ENCODE peak calls at places on chromosomes 4 and X, in six cellular contexts. V is myocyte; S is B cell; X is activated CD8-positive, alpha-beta T cell treated with anti-CD3 and anti-CD28 coated beads for 36 hours; T is stimulated activated CD8-positive, alpha-beta memory T cell treated with anti-CD3 and anti-CD28 coated beads, Interleukin-12 subunit alpha, Interleukin-12 subunit beta, amount 100 ng/mL, for 4 hours; Q is cardiac septum. L is an unnamed sample.

GRCh38 chr4:40458683-40459082 is 123.5 kb downstream of the CHRNA9 start:
- DNase-seq in V (no peak), S (no peak), X (no peak), T (no peak), Q (no peak), L (no peak)

GRCh38 chrX:63652086-63652775 is 132.8 kb downstream of the ARHGEF9 start:
- DNase-seq in V (no peak), S (no peak), X (no peak), T (no peak), Q (no peak), L (no peak)

GRCh38 chr4:173334891-173335754 is 965 bp upstream of the HMGB2 start:
- DNase-seq in V (peak), S (no peak), X (peak), T (no peak), Q (peak), L (peak)

GRCh38 chr4:185232370-185232769 is 23.0 kb downstream of the SNX25 start:
- DNase-seq in V (no peak), S (no peak), X (no peak), T (no peak), Q (no peak), L (no peak)

GRCh38 chrX:118571829-118572228 is 76.2 kb downstream of the DOCK11 start:
- DNase-seq in V (no peak), S (no peak), X (no peak), T (no peak), Q (no peak), L (no peak)

GRCh38 chrX:112067601-112068000 is 15.0 kb downstream of the TRPC5 start:
- DNase-seq in V (no peak), S (no peak), X (no peak), T (no peak), Q (no peak), L (no peak)

GRCh38 chr4:103915224-103915869 is 195.6 kb upstream of the TACR3 start:
- DNase-seq in V (peak), S (no peak), X (no peak), T (no peak), Q (no peak), L (no peak)

GRCh38 chr4:15348236-15348635 is 79.6 kb upstream of the C1QTNF7 start:
- DNase-seq in V (no peak), S (no peak), X (no peak), T (no peak), Q (no peak), L (no peak)

GRCh38 chr4:53688186-53688790 is 97.0 kb upstream of the LNX1 start:
- DNase-seq in V (peak), S (no peak), X (peak), T (no peak), Q (no peak), L (no peak)

GRCh38 chrX:32877592-32877991 is 333.8 kb downstream of the DMD start:
- DNase-seq in V (no peak), S (no peak), X (no peak), T (no peak), Q (no peak), L (no peak)

GRCh38 chr4:54588404-54588803 is 69.4 kb upstream of the KIT start:
- DNase-seq in V (no peak), S (no peak), X (no peak), T (no peak), Q (no peak), L (no peak)

GRCh38 chrX:140664939-140665338 is 44.6 kb upstream of the LINC00632 start:
- DNase-seq in V (peak), S (no peak), X (no peak), T (no peak), Q (no peak), L (no peak)

GRCh38 chrX:55767100-55767499 is 49.6 kb downstream of the RRAGB start:
- DNase-seq in V (no peak), S (no peak), X (no peak), T (no peak), Q (no peak), L (no peak)

GRCh38 chr4:137740192-137740591 is 207.9 kb upstream of the PCDH18 start:
- DNase-seq in V (no peak), S (no peak), X (no peak), T (no peak), Q (no peak), L (no peak)

GRCh38 chrX:437636-438390 is 51.1 kb upstream of the PPP2R3B start:
- DNase-seq in V (no peak), S (no peak), X (peak), T (no peak), Q (peak), L (peak)

GRCh38 chrX:13376857-13377441 is 57.1 kb upstream of the ATXN3L start:
- DNase-seq in V (peak), S (no peak), X (peak), T (no peak), Q (no peak), L (no peak)

L was measured in left colon.